ENCODE peak calls at places on chromosomes 6 and 20, in eight cellular contexts. Q is activated T-cell treated with anti-CD3 and anti-CD28 coated beads for 24 hours; G is skeletal muscle cell; S is HL-60; V is stimulated activated CD8-positive, alpha-beta memory T cell treated with anti-CD3 and anti-CD28 coated beads, Interleukin-15, amount 100 ng/mL, for 4 hours; F is GM12892; M is GM13977; E is neural progenitor cell. B is an unnamed sample.

GRCh38 chr6:85285146-85285545 is 164.7 kb upstream of the NT5E start:
- DNase-seq in G (no peak), Q (no peak), E (no peak), S (no peak), V (no peak), M (no peak), F (no peak), B (no peak)

GRCh38 chr20:59585714-59586404 is 18.5 kb upstream of the PHACTR3 start:
- DNase-seq in Q (no peak), V (no peak), E (no peak), S (no peak), G (no peak), M (no peak), F (no peak), B (no peak)

GRCh38 chr20:60172306-60172984 is 214.2 kb downstream of the CDH26 start:
- DNase-seq in S (no peak), G (peak), Q (no peak), F (no peak), M (no peak), E (no peak), V (no peak), B (peak)

GRCh38 chr6:136411028-136411329 is 121.3 kb upstream of the BCLAF1 start:
- DNase-seq in F (no peak), Q (no peak), E (no peak), V (no peak), S (no peak), G (no peak), M (no peak), B (no peak)

GRCh38 chr6:165118736-165119135 is 190.7 kb downstream of the C6orf118 start:
- DNase-seq in G (no peak), M (no peak), F (no peak), S (no peak), V (no peak), E (no peak), Q (no peak), B (no peak)

GRCh38 chr20:47509104-47509661 is 7.5 kb downstream of the NCOA3 start:
- DNase-seq in F (no peak), E (no peak), M (no peak), G (no peak), S (no peak), V (no peak), Q (no peak), B (no peak)

GRCh38 chr6:56026461-56027180 is 151.2 kb upstream of the BMP5 start:
- DNase-seq in G (no peak), M (no peak), Q (no peak), V (no peak), F (no peak), E (no peak), S (no peak), B (no peak)

GRCh38 chr6:7758456-7758855 is 32.6 kb downstream of the BMP6 start:
- DNase-seq in G (peak), V (no peak), M (no peak), Q (no peak), S (no peak), E (no peak), F (no peak), B (peak)

GRCh38 chr6:100202417-100203194 is 208.6 kb upstream of the MCHR2 start:
- DNase-seq in F (no peak), V (no peak), E (no peak), M (no peak), Q (no peak), G (peak), S (peak), B (peak)

GRCh38 chr6:6969761-6970223 is 138.0 kb upstream of the RREB1 start:
- DNase-seq in V (no peak), M (no peak), F (no peak), S (no peak), Q (no peak), E (no peak), G (no peak), B (no peak)

GRCh38 chr6:13159295-13159694 is 169.0 kb downstream of the TBC1D7 start:
- DNase-seq in G (no peak), F (no peak), Q (no peak), S (peak), E (no peak), M (no peak), V (no peak), B (no peak)

GRCh38 chr6:160764847-160765246 is 62.8 kb downstream of the PLG start:
- DNase-seq in M (no peak), E (no peak), F (no peak), S (no peak), Q (no peak), G (no peak), V (no peak), B (no peak)

GRCh38 chr6:16903470-16903869 is 142.2 kb upstream of the ATXN1 start:
- DNase-seq in S (no peak), G (no peak), M (no peak), Q (no peak), E (no peak), V (no peak), F (no peak), B (peak)

GRCh38 chr6:165987483-165988305 is 180.0 kb downstream of the TBXT start:
- DNase-seq in F (no peak), M (no peak), G (peak), V (no peak), S (no peak), Q (no peak), E (peak), B (no peak)

GRCh38 chr20:41168281-41169183 is 31.2 kb downstream of the PLCG1 start:
- DNase-seq in M (no peak), G (no peak), F (no peak), E (no peak), S (no peak), V (no peak), Q (no peak), B (no peak)

GRCh38 chr20:17419459-17419858 is 111.7 kb downstream of the BFSP1 start:
- DNase-seq in G (no peak), Q (no peak), F (no peak), E (no peak), M (no peak), S (no peak), V (no peak), B (no peak)

GRCh38 chr6:168145747-168146596 is 67.0 kb upstream of the FRMD1 start:
- DNase-seq in E (no peak), V (no peak), M (no peak), Q (no peak), S (no peak), G (no peak), F (no peak), B (no peak)

GRCh38 chr6:138086573-138087196 is 20.5 kb downstream of the PERP start:
- DNase-seq in Q (no peak), E (no peak), S (no peak), V (no peak), F (no peak), G (no peak), M (no peak), B (no peak)

GRCh38 chr6:153616506-153616905 is 422.5 kb upstream of the OPRM1 start:
- DNase-seq in S (no peak), V (no peak), F (no peak), E (peak), Q (no peak), G (no peak), M (no peak), B (no peak)

GRCh38 chr6:166879594-166879993 is 76.8 kb downstream of the RNASET2 start:
- DNase-seq in F (no peak), G (no peak), S (no peak), Q (no peak), M (no peak), V (no peak), E (no peak), B (no peak)

GRCh38 chr6:111307275-111307858 is 175.7 kb downstream of the REV3L start:
- DNase-seq in G (no peak), S (no peak), E (no peak), F (no peak), M (no peak), Q (no peak), V (no peak), B (no peak)

GRCh38 chr6:359261-360035 is 32.1 kb upstream of the IRF4 start:
- DNase-seq in S (no peak), E (no peak), G (no peak), V (no peak), M (no peak), F (no peak), Q (no peak), B (no peak)

GRCh38 chr6:99810942-99811633 is 182.9 kb downstream of the MCHR2 start:
- DNase-seq in Q (no peak), F (no peak), S (no peak), V (no peak), G (no peak), M (no peak), E (no peak), B (no peak)

GRCh38 chr6:107704377-107705013 is 119.6 kb downstream of the SCML4 start:
- DNase-seq in M (peak), V (no peak), F (no peak), E (peak), Q (no peak), G (peak), S (no peak), B (no peak)

GRCh38 chr6:88983532-88983931 is 20.1 kb upstream of the RNGTT start:
- DNase-seq in M (no peak), F (no peak), S (no peak), Q (no peak), V (no peak), G (no peak), E (peak), B (no peak)

GRCh38 chr20:48284837-48285236 is 499.6 kb upstream of the SULF2 start:
- DNase-seq in M (no peak), E (no peak), G (no peak), S (no peak), V (no peak), F (no peak), Q (no peak), B (no peak)

GRCh38 chr6:38355519-38355918 is 284.2 kb downstream of the BTBD9 start:
- DNase-seq in M (peak), F (no peak), V (no peak), G (no peak), Q (no peak), S (no peak), E (no peak), B (no peak)